ENCODE peak calls at places on chromosomes 1 and 21, in nine cellular contexts. O is GM04503; E is Right ventricle myocardium superior; H is ACHN; I is NB4; W is amniotic stem cell; B is NCI-H1105; C is stimulated activated CD8-positive, alpha-beta memory T cell treated with anti-CD3 and anti-CD28 coated beads, Interleukin-7, amount 100 ng/mL, for 1 hour; N is stimulated activated CD4-positive, alpha-beta T cell treated with anti-CD3 and anti-CD28 coated beads, Interleukin-15, amount 100 ng/mL, for 24 hours. Y is an unnamed sample.

GRCh38 chr1:53622531-53622930 is 116.4 kb downstream of the GLIS1 start:
- DNase-seq in H (no peak), W (no peak), I (no peak), O (no peak), C (no peak), N (no peak), E (no peak), B (no peak), Y (no peak)

GRCh38 chr1:10620776-10621175 is 146.0 kb downstream of the PEX14 start:
- DNase-seq in E (peak; percentile 10), B (no peak), W (no peak), I (no peak), N (no peak), H (no peak), O (no peak), C (no peak), Y (no peak)

GRCh38 chr1:208559597-208559996 is 315.4 kb upstream of the PLXNA2 start:
- DNase-seq in I (no peak), C (no peak), N (no peak), E (no peak), H (no peak), B (no peak), W (no peak), O (no peak), Y (no peak)

GRCh38 chr1:40820251-40820797 is 36.7 kb downstream of the KCNQ4 start:
- DNase-seq in O (no peak), B (no peak), I (peak; percentile 73), E (no peak), N (peak; percentile 8), C (no peak), H (no peak), W (no peak), Y (peak; percentile 60)

GRCh38 chr1:108691128-108691885 is 803 bp upstream of the PRPF38B start:
- DNase-seq in H (no peak), O (no peak), N (no peak), I (no peak), W (no peak), B (no peak), C (no peak), E (no peak), Y (no peak)

GRCh38 chr1:31423418-31423947 is 10.5 kb downstream of the SERINC2 start:
- DNase-seq in O (no peak), H (no peak), W (no peak), N (no peak), E (no peak), B (no peak), C (no peak), I (peak; percentile 65), Y (peak; percentile 59)

GRCh38 chr1:170556910-170557309 is 24.9 kb downstream of the GORAB start:
- DNase-seq in E (no peak), N (no peak), I (no peak), W (no peak), C (no peak), B (no peak), H (no peak), O (no peak), Y (no peak)

GRCh38 chr1:19337289-19337688 is 25.2 kb downstream of the SLC66A1 start:
- DNase-seq in B (no peak), H (no peak), I (no peak), C (no peak), E (no peak), N (no peak), O (no peak), W (no peak), Y (no peak)

GRCh38 chr1:53560572-53561487 is 101.6 kb downstream of the DMRTB1 start:
- DNase-seq in E (no peak), N (no peak), I (no peak), C (no peak), B (no peak), H (no peak), O (no peak), W (no peak), Y (no peak)

GRCh38 chr1:70146488-70146887 is 58.9 kb downstream of the LRRC40 start:
- DNase-seq in C (no peak), O (no peak), H (no peak), I (no peak), E (no peak), N (no peak), B (no peak), W (no peak), Y (no peak)

GRCh38 chr1:9473032-9473792 is 66.1 kb upstream of the SLC25A33 start:
- DNase-seq in I (peak; percentile 49), N (peak; percentile 10), H (peak; percentile 85), E (peak; percentile 86), W (peak; percentile 88), B (no peak), C (no peak), O (peak; percentile 77), Y (peak; percentile 17)

GRCh38 chr1:3161130-3161840 is 92.3 kb downstream of the PRDM16 start:
- DNase-seq in I (no peak), H (no peak), N (no peak), E (no peak), O (no peak), W (no peak), C (no peak), B (no peak), Y (no peak)

GRCh38 chr1:156677616-156678596 is 699 bp upstream of the NES start:
- DNase-seq in I (peak; percentile 68), W (no peak), N (peak; percentile 33), O (no peak), C (no peak), E (peak; percentile 81), B (peak; percentile 58), H (peak; percentile 65), Y (peak; percentile 62)

GRCh38 chr1:55140546-55140983 is 74.6 kb downstream of the USP24 start:
- DNase-seq in I (peak; percentile 85), H (peak; percentile 78), B (peak; percentile 64), W (peak; percentile 83), C (peak; percentile 30), O (peak; percentile 68), E (no peak), N (peak; percentile 77), Y (peak; percentile 90)

GRCh38 chr1:213374369-213374768 is 323.3 kb downstream of the RPS6KC1 start:
- DNase-seq in N (peak; percentile 76), W (peak; percentile 11), I (peak; percentile 58), C (no peak), E (peak; percentile 47), H (peak; percentile 65), O (peak; percentile 5), B (peak; percentile 77), Y (peak; percentile 22)

GRCh38 chr1:226625832-226626576 is 77.4 kb downstream of the STUM start:
- DNase-seq in E (peak; percentile 30), H (no peak), N (no peak), I (no peak), O (no peak), B (no peak), C (no peak), W (no peak), Y (no peak)

GRCh38 chr21:42338730-42339715 is 11.8 kb downstream of the TFF2 start:
- DNase-seq in O (no peak), N (no peak), H (no peak), E (no peak), C (no peak), I (no peak), B (no peak), W (no peak), Y (no peak)

GRCh38 chr1:25569599-25570458 is 26.4 kb downstream of the LDLRAP1 start:
- DNase-seq in B (no peak), N (no peak), W (no peak), I (no peak), O (no peak), E (no peak), C (no peak), H (no peak), Y (no peak)

GRCh38 chr1:59701376-59701775 is 113.4 kb upstream of the HOOK1 start:
- DNase-seq in B (no peak), E (no peak), H (no peak), N (no peak), I (no peak), O (no peak), C (no peak), W (no peak), Y (no peak)

GRCh38 chr1:24635195-24635843 is 7.8 kb upstream of the SRRM1 start:
- DNase-seq in W (peak; percentile 75), B (peak; percentile 45), C (no peak), O (peak; percentile 36), E (no peak), N (no peak), I (peak; percentile 75), H (peak; percentile 60), Y (peak; percentile 65)

GRCh38 chr1:110067957-110068645 is 2.4 kb downstream of the ALX3 start:
- DNase-seq in O (no peak), I (no peak), N (peak; percentile 20), B (no peak), E (no peak), H (no peak), C (no peak), W (no peak), Y (peak; percentile 24)

GRCh38 chr1:38231941-38232340 is 185.3 kb upstream of the POU3F1 start:
- DNase-seq in E (no peak), N (no peak), O (no peak), C (no peak), W (no peak), I (no peak), H (no peak), B (peak; percentile 22), Y (no peak)

GRCh38 chr21:44329086-44329889 is 9.9 kb downstream of the CFAP410 start:
- DNase-seq in H (no peak), C (no peak), W (no peak), O (no peak), N (no peak), I (no peak), E (no peak), B (no peak), Y (no peak)

GRCh38 chr1:230145505-230145899 is 78.5 kb downstream of the GALNT2 start:
- DNase-seq in O (no peak), W (no peak), C (no peak), N (no peak), E (peak; percentile 39), B (peak; percentile 30), H (no peak), I (no peak), Y (no peak)

GRCh38 chr21:42525676-42526378 is 12.2 kb downstream of the SLC37A1 start:
- DNase-seq in I (no peak), H (no peak), O (no peak), N (no peak), B (no peak), E (no peak), C (no peak), W (no peak), Y (no peak)

GRCh38 chr1:242670019-242670418 is 145.5 kb upstream of the PLD5 start:
- DNase-seq in I (no peak), W (no peak), N (no peak), B (no peak), H (no peak), E (no peak), O (no peak), C (no peak), Y (no peak)

GRCh38 chr1:154423303-154423987 is 18.3 kb downstream of the IL6R start:
- DNase-seq in I (no peak), W (no peak), N (peak; percentile 66), B (no peak), H (peak; percentile 71), O (no peak), E (no peak), C (no peak), Y (no peak)

GRCh38 chr1:172154571-172154970 is 265.9 kb upstream of the C1orf105 start:
- DNase-seq in E (no peak), I (no peak), N (no peak), H (peak; percentile 63), C (no peak), O (peak; percentile 58), W (peak; percentile 56), B (no peak), Y (peak; percentile 62)

GRCh38 chr1:228085287-228085926 is 2.9 kb downstream of the ARF1 start:
- DNase-seq in B (no peak), C (no peak), H (no peak), E (peak; percentile 36), W (no peak), O (peak; percentile 72), N (no peak), I (peak; percentile 43), Y (no peak)

GRCh38 chr1:73593379-73593778 is 604.6 kb downstream of the LRRIQ3 start:
- DNase-seq in E (no peak), H (peak; percentile 67), B (no peak), I (peak; percentile 13), W (no peak), C (no peak), O (no peak), N (no peak), Y (peak; percentile 84)

GRCh38 chr1:234111458-234112142 is 207.1 kb downstream of the SLC35F3 start:
- DNase-seq in E (peak; percentile 46), W (no peak), N (no peak), O (no peak), H (peak; percentile 37), I (no peak), C (no peak), B (no peak), Y (no peak)